ENCODE peak calls at places on chromosomes 12 and 14, in ten cellular contexts. K is CD8-positive, alpha-beta T cell; B is SK-MEL-5; R is GM19239; O is endothelial cell; M is neural crest cell; Q is cardiac fibroblast; H is amniotic epithelial cell; L is dermis microvascular lymphatic vessel endothelial cell; P is NCI-H345. G is an unnamed sample.

GRCh38 chr14:63713058-63713457 is 14.8 kb downstream of the SGPP1 start:
- DNase-seq in M (no peak), K (no peak), L (peak; percentile 26), R (no peak), O (no peak), B (no peak), P (no peak), Q (peak; percentile 18), H (no peak), G (no peak)

GRCh38 chr14:39488600-39488999 is 56.4 kb upstream of the FBXO33 start:
- DNase-seq in H (no peak), O (peak; percentile 33), L (no peak), M (peak; percentile 42), R (no peak), P (peak; percentile 8), Q (peak; percentile 9), B (no peak), K (no peak), G (no peak)

GRCh38 chr14:87461704-87462103 is 531.3 kb downstream of the GALC start:
- DNase-seq in L (no peak), P (peak; percentile 14), M (no peak), R (no peak), B (no peak), Q (no peak), K (no peak), H (no peak), O (no peak), G (no peak)

GRCh38 chr12:106712768-106713167 is 61.7 kb upstream of the RIC8B start:
- DNase-seq in P (no peak), M (no peak), L (no peak), R (no peak), B (no peak), Q (no peak), O (no peak), H (no peak), K (no peak), G (no peak)

GRCh38 chr12:5034605-5035004 is 9.1 kb upstream of the KCNA5 start:
- DNase-seq in O (no peak), P (no peak), K (no peak), R (no peak), M (no peak), Q (no peak), L (no peak), B (no peak), H (no peak), G (no peak)

GRCh38 chr12:53569174-53569557 is 57.0 kb downstream of the ATF7 start:
- DNase-seq in P (no peak), M (no peak), B (no peak), H (peak; percentile 79), K (no peak), O (no peak), Q (peak; percentile 42), R (no peak), L (no peak), G (no peak)

GRCh38 chr12:98671459-98671858 is 26.4 kb downstream of the APAF1 start:
- DNase-seq in K (no peak), M (no peak), L (peak; percentile 29), B (no peak), P (no peak), H (peak; percentile 4), O (no peak), R (no peak), Q (peak; percentile 3), G (no peak)

GRCh38 chr12:75842119-75842518 is 189.5 kb downstream of the PHLDA1 start:
- DNase-seq in P (no peak), R (no peak), Q (no peak), B (no peak), M (no peak), O (no peak), K (no peak), L (peak; percentile 75), H (no peak), G (no peak)

GRCh38 chr14:104772707-104773504 is 20.0 kb downstream of the SIVA1 start:
- DNase-seq in O (no peak), H (no peak), K (no peak), Q (no peak), L (no peak), B (no peak), M (no peak), R (no peak), P (no peak), G (no peak)

GRCh38 chr14:32757568-32757967 is 181.1 kb upstream of the NPAS3 start:
- DNase-seq in H (peak; percentile 3), Q (no peak), B (no peak), O (no peak), M (no peak), K (no peak), R (no peak), P (no peak), L (no peak), G (no peak)

GRCh38 chr12:116376354-116377193 is 99.1 kb upstream of the MED13L start:
- DNase-seq in H (peak; percentile 79), R (no peak), O (no peak), K (no peak), M (no peak), Q (peak; percentile 80), B (no peak), L (peak; percentile 88), P (peak; percentile 80), G (no peak)

GRCh38 chr14:76390621-76391020 is 14.7 kb downstream of the ESRRB start:
- DNase-seq in M (no peak), O (no peak), B (no peak), Q (no peak), R (no peak), K (no peak), L (no peak), H (no peak), P (no peak), G (no peak)

GRCh38 chr12:108694812-108695278 is 36.5 kb downstream of the CORO1C start:
- DNase-seq in P (no peak), H (peak; percentile 60), Q (no peak), K (no peak), O (no peak), R (no peak), M (no peak), B (peak; percentile 24), L (peak; percentile 51), G (no peak)